ENCODE peak calls at places on chromosomes 3 and 15, in eight cellular contexts. J is naive thymus-derived CD4-positive, alpha-beta T cell; E is neural progenitor cell; K is heart right ventricle; V is K562; R is IMR-90; Z is OCI-LY7; F is mesendoderm. A is an unnamed sample.

GRCh38 chr15:73153447-73153846 is 101.2 kb downstream of the NEO1 start:
- DNase-seq in J (no peak), E (no peak), K (no peak), V (no peak), R (no peak), Z (no peak), F (no peak), A (no peak)

GRCh38 chr3:156577731-156578130 is 22.8 kb upstream of the SSR3 start:
- DNase-seq in J (no peak), E (no peak), K (no peak), V (no peak), R (peak; percentile 9), Z (no peak), F (no peak), A (no peak)

GRCh38 chr3:172770382-172770781 is 19.9 kb downstream of the ECT2 start:
- DNase-seq in J (no peak), E (no peak), K (no peak), V (no peak), R (no peak), Z (no peak), F (no peak), A (no peak)

GRCh38 chr15:82999426-82999825 is 12.0 kb downstream of the C15orf40 start:
- DNase-seq in J (no peak), E (no peak), K (no peak), V (no peak), R (no peak), Z (no peak), F (no peak), A (no peak)

GRCh38 chr3:173938159-173938558 is 540.6 kb downstream of the NLGN1 start:
- DNase-seq in J (no peak), E (no peak), K (no peak), V (no peak), R (peak; percentile 76), Z (no peak), F (peak; percentile 80), A (no peak)

GRCh38 chr15:44662478-44663409 is 718 bp downstream of the SPG11 start:
- DNase-seq in J (peak; percentile 84), E (peak; percentile 64), K (peak; percentile 62), V (peak; percentile 60), R (peak; percentile 48), Z (peak; percentile 92), F (no peak), A (peak; percentile 78)

GRCh38 chr3:180093535-180093934 is 56.8 kb upstream of the PEX5L start:
- DNase-seq in J (no peak), E (no peak), K (no peak), V (no peak), R (no peak), Z (no peak), F (no peak), A (no peak)

GRCh38 chr15:57171414-57171813 is 204.9 kb upstream of the CGNL1 start:
- DNase-seq in J (no peak), E (no peak), K (no peak), V (no peak), R (peak; percentile 9), Z (no peak), F (no peak), A (no peak)

GRCh38 chr15:71386448-71387236 is 271.4 kb downstream of the THSD4 start:
- DNase-seq in J (no peak), E (peak; percentile 43), K (no peak), V (no peak), R (peak; percentile 38), Z (peak; percentile 31), F (peak; percentile 29), A (no peak)

GRCh38 chr3:79367066-79367465 is 400.7 kb downstream of the ROBO1 start:
- DNase-seq in J (no peak), E (no peak), K (no peak), V (no peak), R (peak; percentile 87), Z (no peak), F (no peak), A (no peak)

GRCh38 chr3:42728668-42729364 is 26.2 kb upstream of the HHATL start:
- DNase-seq in J (no peak), E (no peak), K (no peak), V (no peak), R (no peak), Z (no peak), F (no peak), A (no peak)

GRCh38 chr3:9339750-9340449 is 23.0 kb upstream of the THUMPD3 start:
- DNase-seq in J (no peak), E (no peak), K (no peak), V (no peak), R (peak; percentile 66), Z (no peak), F (no peak), A (no peak)

GRCh38 chr15:39327005-39327725 is 253.7 kb upstream of the THBS1 start:
- DNase-seq in J (no peak), E (no peak), K (no peak), V (no peak), R (no peak), Z (no peak), F (no peak), A (no peak)

GRCh38 chr3:62604301-62604700 is 231.0 kb upstream of the FEZF2 start:
- DNase-seq in J (no peak), E (no peak), K (no peak), V (no peak), R (peak; percentile 88), Z (no peak), F (no peak), A (no peak)

GRCh38 chr3:29764603-29765254 is 483.9 kb downstream of the RBMS3 start:
- DNase-seq in J (no peak), E (no peak), K (no peak), V (no peak), R (peak; percentile 89), Z (no peak), F (no peak), A (peak; percentile 52)

GRCh38 chr15:74609938-74610301 is 5.7 kb upstream of the CLK3 start:
- DNase-seq in J (no peak), E (no peak), K (no peak), V (no peak), R (no peak), Z (no peak), F (no peak), A (no peak)

GRCh38 chr3:66692751-66693140 is 191.9 kb upstream of the LRIG1 start:
- DNase-seq in J (no peak), E (no peak), K (no peak), V (no peak), R (no peak), Z (no peak), F (no peak), A (peak; percentile 54)

GRCh38 chr3:122030381-122031122 is 8.5 kb upstream of the ILDR1 start:
- DNase-seq in J (no peak), E (no peak), K (no peak), V (no peak), R (peak; percentile 41), Z (no peak), F (no peak), A (no peak)

GRCh38 chr3:111072016-111072891 is 638 bp downstream of the NECTIN3 start:
- DNase-seq in J (peak; percentile 18), E (peak; percentile 64), K (peak; percentile 48), V (no peak), R (peak; percentile 25), Z (no peak), F (no peak), A (peak; percentile 66)

GRCh38 chr15:83762367-83762766 is 108.4 kb downstream of the ADAMTSL3 start:
- DNase-seq in J (no peak), E (no peak), K (no peak), V (no peak), R (no peak), Z (no peak), F (no peak), A (no peak)

DNA sequence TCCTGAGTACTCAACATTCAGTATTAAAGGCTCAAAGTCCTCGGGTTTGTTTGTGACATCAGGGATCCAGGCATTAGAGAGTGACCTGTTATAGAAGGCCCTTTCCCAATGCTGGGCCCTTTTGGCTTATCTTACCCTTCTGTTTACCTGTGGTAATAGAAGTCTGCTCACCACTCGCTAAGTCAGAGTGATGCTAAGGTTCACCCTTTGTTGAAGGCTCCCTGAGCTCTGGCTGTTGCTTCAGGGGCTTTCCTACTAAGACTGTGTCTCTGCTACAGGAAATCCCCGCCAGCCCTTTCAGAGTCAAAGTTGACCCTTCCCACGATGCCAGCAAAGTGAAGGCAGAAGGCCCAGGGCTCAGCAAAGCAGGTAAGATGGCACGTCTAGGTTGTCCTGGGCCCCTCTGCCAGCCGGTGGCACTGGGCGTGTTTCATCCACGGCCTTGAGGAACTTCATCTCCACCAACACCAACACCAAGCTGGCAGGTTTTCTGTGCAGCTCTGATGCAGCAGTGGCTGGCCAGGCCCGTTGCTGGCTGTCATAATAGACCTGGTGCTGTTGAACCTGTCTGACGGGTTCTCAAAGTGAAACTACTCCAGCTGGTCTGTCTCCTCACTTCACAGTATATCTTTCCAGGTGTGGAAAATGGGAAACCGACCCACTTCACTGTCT is 99.1 kb downstream of the DNASE1L3 start:
- DNase-seq in J (no peak), E (no peak), K (no peak), V (no peak), R (no peak), Z (no peak), F (no peak), A (no peak)
- H3K36me3 ChIP-seq in J (peaks cover 12% of the 10 kb centered on the region), E (no peaks in the 10 kb centered on the region), K (peaks cover 94% of the 10 kb centered on the region), V (peaks cover 52% of the 10 kb centered on the region), R (peaks cover 73% of the 10 kb centered on the region), Z (peaks cover 36% of the 10 kb centered on the region), F (peaks cover 5% of the 10 kb centered on the region), A (no peaks in the 10 kb centered on the region)

DNA sequence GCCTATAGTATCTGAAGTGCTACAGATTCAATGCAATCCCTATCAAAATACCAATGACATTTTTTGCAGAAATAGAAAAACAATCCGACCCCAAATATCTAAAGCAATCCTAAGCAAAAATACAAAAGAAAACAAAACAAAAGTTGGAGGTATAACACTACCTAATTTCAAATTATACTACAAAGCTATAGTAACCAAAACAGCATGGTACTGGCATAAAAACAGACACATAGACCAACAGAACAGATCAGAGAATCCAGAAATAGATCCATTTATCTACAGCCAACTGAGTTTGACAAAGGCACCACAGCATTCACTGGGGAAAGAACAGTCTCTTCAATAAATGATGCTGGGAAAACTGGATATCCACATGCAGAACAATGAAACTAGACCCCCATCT is 23.8 kb upstream of the CDAN1 start:
- DNase-seq in J (no peak), E (no peak), K (no peak), V (no peak), R (no peak), Z (no peak), F (no peak), A (no peak)
- H3K27ac ChIP-seq in J (no peak overlapping the region), E (no peak overlapping the region), K (no peak overlapping the region), V (no peak overlapping the region), R (no peak overlapping the region), Z (no peak overlapping the region), F (no peak overlapping the region), A (no peak overlapping the region)

GRCh38 chr15:81284256-81285031 is 39.5 kb downstream of the STARD5 start:
- DNase-seq in J (no peak), E (no peak), K (no peak), V (no peak), R (no peak), Z (peak; percentile 44), F (no peak), A (no peak)
- H3K4me1 ChIP-seq in J (peaks cover 42% of the 10 kb centered on the region), E (no peaks in the 10 kb centered on the region), K (no peaks in the 10 kb centered on the region), V (no peaks in the 10 kb centered on the region), R (no peaks in the 10 kb centered on the region), Z (peaks cover 44% of the 10 kb centered on the region), F (no peaks in the 10 kb centered on the region), A (no peaks in the 10 kb centered on the region)

DNA sequence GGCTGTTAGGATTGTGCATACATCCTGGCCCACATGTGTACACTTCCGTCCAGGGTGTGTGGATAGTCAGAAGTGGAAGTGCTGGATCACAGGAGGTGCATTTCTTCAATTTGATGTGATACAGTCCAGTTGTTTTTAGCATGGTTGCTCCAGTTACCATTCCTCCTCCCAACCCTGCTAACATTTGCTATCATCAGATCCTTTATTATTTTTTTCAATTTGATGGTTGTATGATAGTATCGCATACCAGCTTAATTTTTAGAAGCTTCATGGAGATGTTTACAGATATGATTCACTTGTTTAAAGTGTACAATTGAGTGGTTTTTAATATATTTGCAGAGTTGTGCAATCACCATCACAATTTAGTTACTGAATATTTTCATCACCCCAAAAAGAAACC is 202.7 kb downstream of the ITPR1 start:
- DNase-seq in J (no peak), E (no peak), K (no peak), V (no peak), R (peak; percentile 23), Z (no peak), F (no peak), A (no peak)
- H3K36me3 ChIP-seq in J (peaks cover 8% of the 10 kb centered on the region), E (no peaks in the 10 kb centered on the region), K (peaks cover 97% of the 10 kb centered on the region), V (peaks cover 14% of the 10 kb centered on the region), R (no peaks in the 10 kb centered on the region), Z (peaks cover 93% of the 10 kb centered on the region), F (no peaks in the 10 kb centered on the region), A (no peaks in the 10 kb centered on the region)